ENCODE peak calls at places on chromosomes 4 and X, in four cellular contexts. C is lung, G is tibial artery, W is stomach. H is an unnamed sample.
A peak's percentile ranks its signal among the peaks of the same experiment; 100 is the strongest.

GRCh38 chr4:169663894-169664293 is 43.5 kb downstream of the CLCN3 start:
- DNase-seq in C (no peak), G (no peak), W (no peak), H (no peak)

GRCh38 chr4:143402776-143403550 is 66.3 kb downstream of the GAB1 start:
- DNase-seq in C (no peak), G (no peak), W (no peak), H (no peak)

GRCh38 chrX:98362630-98363029 is 1478.9 kb downstream of the RPA4 start:
- DNase-seq in C (no peak), G (no peak), W (no peak), H (no peak)

GRCh38 chr4:170591076-170591475 is 501.3 kb upstream of the AADAT start:
- DNase-seq in C (no peak), G (no peak), W (no peak), H (no peak)

GRCh38 chrX:555589-556220 is 74.9 kb upstream of the SHOX start:
- DNase-seq in C (peak; percentile 11), G (no peak), W (no peak), H (no peak)

GRCh38 chr4:147933316-147933715 is 201.4 kb downstream of the ARHGAP10 start:
- DNase-seq in C (no peak), G (no peak), W (no peak), H (no peak)

GRCh38 chrX:101918746-101919145 is 13.1 kb downstream of the ZMAT1 start:
- DNase-seq in C (no peak), G (no peak), W (no peak), H (no peak)

GRCh38 chr4:140037353-140038030 is 116.5 kb downstream of the MAML3 start:
- DNase-seq in C (no peak), G (no peak), W (no peak), H (peak; percentile 68)

GRCh38 chr4:159175165-159175988 is 72.5 kb downstream of the RAPGEF2 start:
- DNase-seq in C (peak; percentile 66), G (peak; percentile 70), W (peak; percentile 53), H (peak; percentile 86)

DNA sequence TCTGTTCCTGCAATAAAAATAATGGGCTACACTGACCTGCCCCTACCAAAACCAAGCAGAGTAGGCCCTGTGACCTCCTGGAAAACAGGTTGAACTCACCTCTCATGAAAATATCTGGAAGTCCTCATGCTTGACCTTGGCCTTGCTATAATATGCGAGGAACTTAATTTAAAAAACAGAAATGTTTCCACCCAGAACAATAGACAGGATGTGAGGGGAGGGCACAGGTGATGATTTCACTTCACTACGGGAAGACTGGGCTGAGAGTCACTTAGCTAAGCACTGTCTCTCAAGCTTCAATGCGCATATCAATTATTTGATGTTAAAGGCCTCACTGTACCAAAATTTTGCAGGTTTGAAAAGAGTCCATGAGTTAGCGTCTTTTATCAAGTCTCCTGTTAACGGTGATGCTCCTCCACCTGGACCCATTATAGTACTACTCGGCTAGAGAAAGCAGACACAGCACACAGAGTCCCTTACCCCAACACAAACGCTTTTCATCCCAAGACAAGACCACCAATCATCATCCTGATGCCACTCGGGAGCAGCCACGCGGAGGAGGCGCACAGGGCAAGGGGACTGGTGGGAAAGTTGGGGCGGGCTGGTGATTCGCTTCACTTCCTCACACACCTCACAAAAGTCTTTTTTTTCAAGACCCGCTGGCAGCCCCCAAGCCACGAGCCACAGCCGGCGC is 25.9 kb downstream of the ZNF721 start:
- DNase-seq in C (no peak), G (no peak), W (no peak), H (no peak)
- H3K36me3 ChIP-seq in C (peaks cover 12% of the 10 kb centered on the region), G (peaks cover 32% of the 10 kb centered on the region), W (peaks cover 43% of the 10 kb centered on the region), H (peaks cover 6% of the 10 kb centered on the region)

GRCh38 chr4:153197301-153197700 is 6.9 kb upstream of the TRIM2 start:
- DNase-seq in C (no peak), G (no peak), W (no peak), H (no peak)
- H3K36me3 ChIP-seq in C (no peaks in the 10 kb centered on the region), G (no peaks in the 10 kb centered on the region), W (no peaks in the 10 kb centered on the region), H (no peaks in the 10 kb centered on the region)

DNA sequence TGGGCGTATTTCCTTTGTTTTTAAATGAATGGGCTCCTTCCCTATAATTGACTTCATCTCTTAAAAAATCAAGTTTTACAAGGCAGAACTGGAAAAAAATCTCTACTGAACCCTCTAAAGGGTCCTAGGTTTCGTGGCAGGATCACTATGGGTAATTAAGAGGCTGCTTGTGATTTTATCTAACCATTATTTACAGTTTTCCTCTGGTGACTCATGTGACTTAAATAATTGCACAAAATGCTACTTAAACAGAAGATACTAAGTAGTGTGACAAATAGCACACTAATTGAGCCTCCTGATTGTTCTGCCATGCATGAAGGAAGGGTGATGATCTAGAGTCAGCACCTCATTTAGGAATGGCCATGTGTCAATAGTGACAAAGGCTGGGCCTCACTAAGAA is 35.5 kb downstream of the OFD1 start:
- DNase-seq in C (no peak), G (no peak), W (no peak), H (no peak)
- H3K36me3 ChIP-seq in C (no peaks in the 10 kb centered on the region), G (peaks cover 72% of the 10 kb centered on the region), W (peaks cover 52% of the 10 kb centered on the region), H (no peaks in the 10 kb centered on the region)

DNA sequence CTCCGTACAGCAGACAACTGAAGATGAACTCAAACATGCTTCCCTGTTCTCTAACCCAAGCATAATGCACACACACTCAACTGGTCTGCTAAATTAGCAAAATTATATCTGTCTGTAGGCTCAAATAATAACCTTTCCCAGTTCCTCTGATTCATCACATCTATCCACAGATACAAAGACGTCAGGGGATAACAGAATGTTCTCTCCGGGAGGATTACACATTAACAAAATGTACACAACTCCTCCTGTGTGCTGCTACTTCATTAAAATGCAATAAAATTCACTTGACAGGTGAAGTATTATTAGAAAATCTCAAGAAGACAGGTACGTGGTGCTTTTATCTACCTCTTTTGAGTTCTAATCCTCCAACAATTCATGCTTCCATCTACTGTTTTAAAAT is 57.4 kb downstream of the FAT1 start:
- DNase-seq in C (no peak), G (no peak), W (no peak), H (no peak)
- H3K36me3 ChIP-seq in C (no peaks in the 10 kb centered on the region), G (peaks cover 17% of the 10 kb centered on the region), W (peaks cover 11% of the 10 kb centered on the region), H (no peaks in the 10 kb centered on the region)

DNA sequence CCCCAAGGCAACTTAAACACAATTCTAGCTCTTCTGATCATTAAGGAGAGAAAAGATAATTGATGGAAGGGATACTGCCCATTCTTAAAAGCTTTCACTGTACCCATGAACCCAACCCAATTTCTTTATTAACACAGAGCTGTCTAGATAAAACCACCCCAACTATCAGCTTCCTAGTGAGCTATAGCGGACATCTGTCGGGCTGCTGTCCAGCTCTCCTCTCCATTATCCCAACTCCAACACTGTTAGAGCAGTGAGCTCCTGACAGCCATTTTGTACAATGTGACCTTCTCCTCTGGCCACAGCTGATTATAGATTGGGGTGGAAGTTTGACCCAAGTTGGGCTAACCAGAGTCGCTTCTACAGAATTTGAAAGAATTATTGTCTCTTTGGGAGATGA is 66.1 kb downstream of the HADH start:
- DNase-seq in C (no peak), G (no peak), W (no peak), H (no peak)
- H3K36me3 ChIP-seq in C (no peaks in the 10 kb centered on the region), G (no peaks in the 10 kb centered on the region), W (no peaks in the 10 kb centered on the region), H (no peaks in the 10 kb centered on the region)

GRCh38 chr4:94244829-94245185 is 37.1 kb downstream of the SMARCAD1 start:
- DNase-seq in C (no peak), G (no peak), W (no peak), H (no peak)

GRCh38 chr4:94240384-94240783 is 32.7 kb downstream of the SMARCAD1 start:
- DNase-seq in C (no peak), G (no peak), W (no peak), H (no peak)

GRCh38 chr4:94244087-94244828 is 36.6 kb downstream of the SMARCAD1 start:
- DNase-seq in C (no peak), G (no peak), W (no peak), H (no peak)
- H3K36me3 ChIP-seq in C (peaks cover 15% of the 10 kb centered on the region), G (peaks cover 60% of the 10 kb centered on the region), W (peaks cover 79% of the 10 kb centered on the region), H (peaks cover 5% of the 10 kb centered on the region)

DNA sequence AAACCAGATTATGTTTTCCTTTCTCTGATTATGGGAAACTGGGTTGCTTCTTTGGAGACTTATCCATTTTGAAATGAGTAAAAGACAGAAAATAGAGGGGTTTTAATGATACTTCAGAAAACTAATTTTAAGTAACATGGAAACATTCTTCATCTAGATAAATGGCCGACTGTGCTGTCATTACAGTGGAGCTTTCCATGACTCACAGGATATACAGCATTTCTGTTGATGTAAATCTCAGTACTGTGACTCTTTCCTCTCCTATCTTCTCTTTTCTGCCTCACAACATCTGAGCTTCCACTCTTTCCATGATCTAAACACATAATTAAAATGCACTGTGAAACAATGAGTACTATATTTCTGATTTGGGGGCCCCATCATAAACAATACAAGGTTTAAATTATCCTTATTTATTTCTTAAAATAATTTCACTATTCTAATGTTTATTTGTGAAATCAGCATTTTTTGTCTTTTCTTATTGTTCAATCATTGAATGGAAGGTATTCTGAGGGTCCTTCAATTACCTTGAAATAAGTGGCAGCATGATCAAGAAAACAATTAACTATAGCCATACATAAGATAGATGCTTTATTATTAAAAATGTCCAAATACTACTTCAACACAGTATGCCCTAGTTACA is 19.3 kb downstream of the SEC24D start:
- DNase-seq in C (no peak), G (no peak), W (no peak), H (no peak)
- H3K36me3 ChIP-seq in C (peaks cover 27% of the 10 kb centered on the region), G (peaks cover 42% of the 10 kb centered on the region), W (peaks cover 57% of the 10 kb centered on the region), H (no peaks in the 10 kb centered on the region)

GRCh38 chr4:82820689-82821088 is 22.1 kb upstream of the SCD5 start:
- DNase-seq in C (no peak), G (no peak), W (no peak), H (no peak)
- H3K36me3 ChIP-seq in C (peaks cover 33% of the 10 kb centered on the region), G (peaks cover 94% of the 10 kb centered on the region), W (peaks cover 98% of the 10 kb centered on the region), H (no peaks in the 10 kb centered on the region)

GRCh38 chr4:75660491-75660890 is 12.7 kb downstream of the G3BP2 start:
- DNase-seq in C (no peak), G (no peak), W (no peak), H (no peak)

GRCh38 chr4:75662626-75663025 is 10.6 kb downstream of the G3BP2 start:
- DNase-seq in C (no peak), G (no peak), W (no peak), H (no peak)

GRCh38 chr4:75658881-75659280 is 14.3 kb downstream of the G3BP2 start:
- DNase-seq in C (no peak), G (no peak), W (no peak), H (peak; percentile 32)

GRCh38 chr4:75655562-75655961 is 17.6 kb downstream of the G3BP2 start:
- DNase-seq in C (no peak), G (no peak), W (no peak), H (no peak)

GRCh38 chr4:75659512-75660031 is 13.6 kb downstream of the G3BP2 start:
- DNase-seq in C (no peak), G (no peak), W (no peak), H (no peak)
- H3K36me3 ChIP-seq in C (peaks cover 4% of the 10 kb centered on the region), G (peaks cover 57% of the 10 kb centered on the region), W (peaks cover 69% of the 10 kb centered on the region), H (no peaks in the 10 kb centered on the region)

H was measured in Caco-2.